ENCODE peak calls at places on chromosome 15, in nine cellular contexts. S is BJ, Z is cardiac fibroblast, F is ovary, U is GM12864, R is astrocyte, T is BE2C, P is hepatocyte, D is PC-3. A is an unnamed sample.

GRCh38 chr15:25742421-25743159 is 120.5 kb downstream of the ATP10A start:
- DNase-seq in U (no peak), T (no peak), S (no peak), Z (no peak), R (no peak), F (no peak), P (no peak), D (no peak), A (no peak)

GRCh38 chr15:30885814-30886213 is 17.9 kb upstream of the FAN1 start:
- DNase-seq in S (no peak), R (no peak), F (no peak), T (no peak), P (peak), D (peak), U (no peak), Z (peak), A (no peak)

GRCh38 chr15:66390670-66391069 is 4.0 kb downstream of the MAP2K1 start:
- DNase-seq in Z (peak), S (no peak), F (no peak), D (peak), R (no peak), U (peak), P (no peak), T (no peak), A (no peak)

GRCh38 chr15:71103102-71103676 is 12.1 kb upstream of the THSD4 start:
- DNase-seq in F (no peak), D (peak), Z (peak), P (peak), U (peak), R (no peak), T (peak), S (no peak), A (no peak)

GRCh38 chr15:57555270-57555669 is 36.4 kb upstream of the MYZAP start:
- DNase-seq in F (no peak), Z (peak), U (no peak), D (no peak), R (peak), S (no peak), T (no peak), P (no peak), A (peak)

GRCh38 chr15:66120422-66120821 is 133.1 kb downstream of the MEGF11 start:
- DNase-seq in T (no peak), S (no peak), P (no peak), F (no peak), R (no peak), D (no peak), Z (no peak), U (no peak), A (no peak)

GRCh38 chr15:63524316-63525015 is 20.1 kb downstream of the USP3 start:
- DNase-seq in F (no peak), R (no peak), T (no peak), P (no peak), Z (no peak), S (no peak), D (no peak), U (no peak), A (no peak)

GRCh38 chr15:56891852-56892251 is 26.6 kb upstream of the TCF12 start:
- DNase-seq in Z (no peak), R (no peak), T (no peak), P (no peak), U (no peak), S (no peak), F (no peak), D (no peak), A (no peak)

GRCh38 chr15:101545548-101546505 is 56.3 kb upstream of the PCSK6 start:
- DNase-seq in D (no peak), S (no peak), Z (no peak), U (no peak), T (no peak), R (no peak), F (no peak), P (no peak), A (no peak)

GRCh38 chr15:31974154-31974794 is 56.0 kb upstream of the CHRNA7 start:
- DNase-seq in P (no peak), Z (no peak), R (no peak), S (no peak), F (no peak), D (no peak), T (no peak), U (no peak), A (no peak)

GRCh38 chr15:31977138-31977537 is 53.2 kb upstream of the CHRNA7 start:
- DNase-seq in T (no peak), Z (no peak), R (no peak), U (no peak), P (no peak), F (no peak), D (no peak), S (no peak), A (no peak)

GRCh38 chr15:31977812-31978662 is 52.3 kb upstream of the CHRNA7 start:
- DNase-seq in P (peak), Z (peak), D (peak), S (no peak), T (peak), F (peak), U (no peak), R (no peak), A (no peak)

GRCh38 chr15:31974855-31975421 is 55.4 kb upstream of the CHRNA7 start:
- DNase-seq in R (no peak), F (no peak), U (no peak), P (peak), Z (peak), S (no peak), T (peak), D (peak), A (no peak)

GRCh38 chr15:31975446-31976229 is 54.7 kb upstream of the CHRNA7 start:
- DNase-seq in R (no peak), P (no peak), S (no peak), Z (peak), T (peak), D (peak), F (no peak), U (no peak), A (no peak)
- TF ChIP-seq CTCF in R (peak), P (no peak), S (no peak), Z (peak), T (peak), D (peak), F (no peak), U (peak), A (no peak)

GRCh38 chr15:74041311-74041756 is 41.0 kb downstream of the GOLGA6A start:
- DNase-seq in F (no peak), Z (no peak), P (no peak), T (no peak), D (no peak), R (no peak), S (no peak), U (no peak), A (no peak)
- H3K4me3 ChIP-seq in F (no peak), Z (no peak), P (no peak), T (no peak), D (no peak), R (no peak), S (no peak), U (no peak), A (no peak)

GRCh38 chr15:78540135-78540954 is at the start of gene PSMA4:
- DNase-seq in T (peak), S (peak), D (peak), R (peak), U (peak), P (peak), Z (peak), F (peak), A (peak)
- TF ChIP-seq CTCF in T (no peak), S (peak), D (no peak), R (no peak), U (no peak), P (no peak), Z (peak), F (no peak), A (no peak)

GRCh38 chr15:92886229-92886628 is 13.9 kb upstream of the CHD2 start:
- DNase-seq in Z (no peak), S (no peak), R (no peak), T (no peak), D (no peak), F (no peak), U (no peak), P (no peak), A (no peak)
- H3K4me3 ChIP-seq in Z (peak), S (no peak), R (peak), T (peak), D (peak), F (no peak), U (no peak), P (peak), A (peak)

GRCh38 chr15:40807888-40808194 is 568 bp upstream of the DNAJC17 start:
- DNase-seq in T (no peak), U (no peak), R (no peak), D (no peak), P (no peak), F (no peak), Z (no peak), S (no peak), A (no peak)

GRCh38 chr15:40803076-40803475 is 3.8 kb upstream of the ZFYVE19 start:
- DNase-seq in D (no peak), F (no peak), Z (no peak), T (no peak), S (no peak), R (no peak), P (no peak), U (no peak), A (no peak)

GRCh38 chr15:40807028-40807887 is at the start of the genes DNAJC17 and ZFYVE19:
- DNase-seq in S (peak), P (peak), U (peak), T (peak), Z (peak), F (peak), R (peak), D (peak), A (peak)

GRCh38 chr15:40806672-40807027 is 239 bp upstream of the ZFYVE19 start:
- DNase-seq in P (no peak), S (no peak), U (no peak), D (no peak), T (no peak), F (no peak), R (no peak), Z (no peak), A (no peak)

DNA sequence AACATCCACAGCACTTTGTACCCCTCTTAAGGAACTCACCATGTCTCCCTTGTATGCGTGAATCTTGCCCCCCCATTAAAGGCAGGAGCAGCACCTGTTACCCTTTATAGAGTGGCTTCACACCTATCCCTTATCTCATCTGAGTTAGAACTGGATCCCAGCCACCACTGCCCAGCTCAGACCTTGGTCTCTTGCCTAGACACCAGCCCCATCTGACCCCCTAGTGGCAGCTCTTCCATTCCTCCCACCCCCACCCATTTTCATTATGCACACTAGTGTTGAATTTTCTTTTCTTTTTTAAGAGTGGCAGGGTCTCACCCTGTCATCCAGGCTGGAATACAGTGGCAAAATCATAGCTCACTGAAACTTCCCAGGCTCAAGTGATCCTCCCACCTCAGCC is 3.2 kb upstream of the ZFYVE19 start:
- DNase-seq in T (no peak), R (no peak), P (no peak), Z (no peak), F (no peak), U (no peak), S (no peak), D (no peak), A (no peak)
- TF ChIP-seq CTCF in T (no peak), R (no peak), P (no peak), Z (no peak), F (no peak), U (no peak), S (no peak), D (peak), A (no peak)

DNA sequence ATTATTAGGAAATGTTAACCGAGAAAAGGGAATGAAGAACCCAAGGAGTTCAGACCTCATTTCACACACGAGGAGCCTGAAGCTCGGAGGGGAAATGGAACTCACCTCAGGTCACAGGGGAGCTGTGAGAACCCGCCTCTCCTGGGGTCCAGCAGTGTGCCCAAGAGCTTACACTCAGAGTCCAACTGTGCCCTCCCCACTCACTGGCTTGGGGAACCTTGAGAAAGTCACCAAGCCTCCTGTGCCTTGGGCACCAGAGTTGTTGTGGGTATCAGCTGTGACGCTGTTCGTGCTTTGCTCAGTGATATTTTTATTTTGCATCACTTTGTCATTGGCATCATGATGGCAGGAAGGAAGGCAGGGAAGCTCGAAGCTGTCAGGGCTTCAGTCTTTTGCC is 83.4 kb downstream of the TLE3 start:
- DNase-seq in U (no peak), R (no peak), S (no peak), Z (no peak), D (no peak), P (no peak), F (no peak), T (no peak), A (no peak)
- H3K4me3 ChIP-seq in U (no peak), R (no peak), S (no peak), Z (no peak), D (no peak), P (no peak), F (no peak), T (no peak), A (no peak)

GRCh38 chr15:92625297-92625980 is 30.1 kb downstream of the FAM174B start:
- DNase-seq in P (no peak), S (peak), D (peak), F (no peak), U (peak), Z (peak), R (peak), T (no peak), A (no peak)
- TF ChIP-seq CTCF in P (no peak), S (no peak), D (no peak), F (no peak), U (no peak), Z (no peak), R (no peak), T (no peak), A (no peak)

DNA sequence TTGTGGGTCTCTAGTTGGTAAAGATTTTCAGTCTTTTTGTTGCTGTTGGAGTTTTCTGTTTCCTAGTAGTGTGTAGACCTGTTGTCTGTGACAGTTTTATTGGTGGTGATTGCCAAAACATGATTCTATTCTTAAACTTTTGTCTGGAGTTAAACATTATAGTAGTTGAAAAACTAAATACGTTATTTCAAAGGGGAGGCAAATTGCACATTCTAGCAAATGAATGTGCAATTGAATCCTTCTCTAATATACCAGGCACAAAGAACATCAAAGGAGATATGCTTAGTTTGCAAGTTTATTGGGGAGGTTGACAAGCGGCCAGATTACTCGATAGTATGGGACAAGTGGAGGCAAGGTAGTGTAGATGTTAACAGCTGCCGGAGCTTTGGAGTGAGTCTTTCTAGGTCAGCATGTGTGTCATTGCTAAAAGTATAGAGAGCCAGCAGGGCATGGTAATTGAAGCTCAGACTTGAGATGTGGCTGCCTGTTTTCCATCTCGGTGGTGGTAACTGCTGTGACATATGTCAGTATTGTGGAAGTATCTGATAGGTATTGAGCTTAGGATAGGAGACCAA is 20.6 kb downstream of the CHD2 start:
- DNase-seq in R (no peak), T (no peak), S (no peak), U (no peak), F (no peak), Z (no peak), D (peak), P (no peak), A (no peak)
- H3K4me3 ChIP-seq in R (no peak), T (no peak), S (no peak), U (no peak), F (no peak), Z (no peak), D (peak), P (no peak), A (no peak)

GRCh38 chr15:64895285-64896065 is 16.2 kb upstream of the ANKDD1A start:
- DNase-seq in P (no peak), U (peak), R (no peak), S (no peak), D (no peak), T (no peak), Z (peak), F (no peak), A (no peak)
- TF ChIP-seq CTCF in P (peak), U (no peak), R (no peak), S (no peak), D (no peak), T (no peak), Z (no peak), F (no peak), A (no peak)

A was measured in HFF-Myc.